ENCODE peak calls at places on chromosome 13, in nine cellular contexts. One of them, this sample, is unnamed.

GRCh38 chr13:80334582-80335260 is 6.2 kb downstream of the SPRY2 start:
- DNase-seq in ELR: peak; percentile 63
- DNase-seq in caudate nucleus: no peak
- DNase-seq in mucosa of gallbladder: no peak
- DNase-seq in NCI-H146: no peak
- DNase-seq in NCI-H1092: no peak
- DNase-seq in stimulated activated CD4-positive, alpha-beta T cell treated with anti-CD3 and anti-CD28 coated beads, Interleukin-2, amount 100 ng/mL, for 4 hours: no peak
- DNase-seq in kidney: no peak
- DNase-seq in iPS-NIHi11: no peak
- DNase-seq in this sample: peak; percentile 11

GRCh38 chr13:21546372-21546771 is 57.6 kb downstream of the MICU2 start:
- DNase-seq in NCI-H1092: no peak
- DNase-seq in mucosa of gallbladder: no peak
- DNase-seq in kidney: no peak
- DNase-seq in iPS-NIHi11: no peak
- DNase-seq in ELR: no peak
- DNase-seq in stimulated activated CD4-positive, alpha-beta T cell treated with anti-CD3 and anti-CD28 coated beads, Interleukin-2, amount 100 ng/mL, for 4 hours: no peak
- DNase-seq in NCI-H146: no peak
- DNase-seq in caudate nucleus: no peak
- DNase-seq in this sample: no peak

GRCh38 chr13:36343766-36344165 is 2.4 kb downstream of the SPART start:
- DNase-seq in NCI-H1092: no peak
- DNase-seq in kidney: no peak
- DNase-seq in mucosa of gallbladder: no peak
- DNase-seq in iPS-NIHi11: no peak
- DNase-seq in stimulated activated CD4-positive, alpha-beta T cell treated with anti-CD3 and anti-CD28 coated beads, Interleukin-2, amount 100 ng/mL, for 4 hours: no peak
- DNase-seq in caudate nucleus: no peak
- DNase-seq in ELR: no peak
- DNase-seq in NCI-H146: no peak
- DNase-seq in this sample: no peak

GRCh38 chr13:35699181-35699580 is 222.7 kb upstream of the MAB21L1 start:
- DNase-seq in ELR: peak; percentile 89
- DNase-seq in NCI-H146: no peak
- DNase-seq in NCI-H1092: no peak
- DNase-seq in caudate nucleus: no peak
- DNase-seq in mucosa of gallbladder: no peak
- DNase-seq in kidney: no peak
- DNase-seq in stimulated activated CD4-positive, alpha-beta T cell treated with anti-CD3 and anti-CD28 coated beads, Interleukin-2, amount 100 ng/mL, for 4 hours: no peak
- DNase-seq in iPS-NIHi11: no peak
- DNase-seq in this sample: no peak

GRCh38 chr13:79780240-79780639 is 299.3 kb downstream of the NDFIP2 start:
- DNase-seq in caudate nucleus: no peak
- DNase-seq in NCI-H1092: no peak
- DNase-seq in iPS-NIHi11: no peak
- DNase-seq in ELR: peak; percentile 4
- DNase-seq in mucosa of gallbladder: no peak
- DNase-seq in stimulated activated CD4-positive, alpha-beta T cell treated with anti-CD3 and anti-CD28 coated beads, Interleukin-2, amount 100 ng/mL, for 4 hours: no peak
- DNase-seq in NCI-H146: no peak
- DNase-seq in kidney: no peak
- DNase-seq in this sample: no peak

GRCh38 chr13:20125129-20125782 is 35.6 kb downstream of the GJA3 start:
- DNase-seq in kidney: no peak
- DNase-seq in ELR: peak; percentile 61
- DNase-seq in NCI-H146: no peak
- DNase-seq in iPS-NIHi11: no peak
- DNase-seq in mucosa of gallbladder: no peak
- DNase-seq in NCI-H1092: no peak
- DNase-seq in caudate nucleus: no peak
- DNase-seq in stimulated activated CD4-positive, alpha-beta T cell treated with anti-CD3 and anti-CD28 coated beads, Interleukin-2, amount 100 ng/mL, for 4 hours: no peak
- DNase-seq in this sample: peak; percentile 25

GRCh38 chr13:83350569-83350968 is 531.7 kb downstream of the SLITRK1 start:
- DNase-seq in mucosa of gallbladder: no peak
- DNase-seq in ELR: peak; percentile 75
- DNase-seq in kidney: no peak
- DNase-seq in iPS-NIHi11: no peak
- DNase-seq in NCI-H1092: no peak
- DNase-seq in stimulated activated CD4-positive, alpha-beta T cell treated with anti-CD3 and anti-CD28 coated beads, Interleukin-2, amount 100 ng/mL, for 4 hours: no peak
- DNase-seq in NCI-H146: no peak
- DNase-seq in caudate nucleus: no peak
- DNase-seq in this sample: no peak

GRCh38 chr13:38819053-38819452 is 132.2 kb downstream of the FREM2 start:
- DNase-seq in NCI-H1092: peak; percentile 85
- DNase-seq in kidney: no peak
- DNase-seq in caudate nucleus: no peak
- DNase-seq in mucosa of gallbladder: no peak
- DNase-seq in ELR: no peak
- DNase-seq in NCI-H146: peak; percentile 90
- DNase-seq in stimulated activated CD4-positive, alpha-beta T cell treated with anti-CD3 and anti-CD28 coated beads, Interleukin-2, amount 100 ng/mL, for 4 hours: no peak
- DNase-seq in iPS-NIHi11: peak; percentile 19
- DNase-seq in this sample: no peak

GRCh38 chr13:38686635-38687245 is at the start of gene FREM2:
- DNase-seq in caudate nucleus: peak; percentile 38
- DNase-seq in NCI-H146: peak; percentile 97
- DNase-seq in NCI-H1092: peak; percentile 86
- DNase-seq in mucosa of gallbladder: peak; percentile 71
- DNase-seq in iPS-NIHi11: peak; percentile 91
- DNase-seq in ELR: peak; percentile 17
- DNase-seq in stimulated activated CD4-positive, alpha-beta T cell treated with anti-CD3 and anti-CD28 coated beads, Interleukin-2, amount 100 ng/mL, for 4 hours: no peak
- DNase-seq in kidney: peak; percentile 85
- DNase-seq in this sample: peak; percentile 87

GRCh38 chr13:59531571-59532091 is 632.1 kb downstream of the DIAPH3 start:
- DNase-seq in iPS-NIHi11: peak; percentile 45
- DNase-seq in kidney: peak; percentile 92
- DNase-seq in ELR: peak; percentile 49
- DNase-seq in stimulated activated CD4-positive, alpha-beta T cell treated with anti-CD3 and anti-CD28 coated beads, Interleukin-2, amount 100 ng/mL, for 4 hours: no peak
- DNase-seq in mucosa of gallbladder: peak; percentile 78
- DNase-seq in NCI-H146: peak; percentile 86
- DNase-seq in caudate nucleus: peak; percentile 17
- DNase-seq in NCI-H1092: peak; percentile 42
- DNase-seq in this sample: peak; percentile 1

This sample was measured in ACHN.